ENCODE peak calls at places on chromosomes 2 and 18, in six cellular contexts. One of them, this sample, is unnamed.

GRCh38 chr2:120385355-120386127 is 39.6 kb downstream of the INHBB start:
- DNase-seq in lower leg skin: no peak
- DNase-seq in AG09309: no peak
- DNase-seq in psoas muscle: no peak
- DNase-seq in GM06990: no peak
- DNase-seq in astrocyte of the spinal cord: no peak
- DNase-seq in this sample: no peak

GRCh38 chr2:163878718-163879117 is 142.9 kb upstream of the FIGN start:
- DNase-seq in lower leg skin: no peak
- DNase-seq in AG09309: no peak
- DNase-seq in psoas muscle: peak
- DNase-seq in GM06990: no peak
- DNase-seq in astrocyte of the spinal cord: peak
- DNase-seq in this sample: peak

GRCh38 chr2:236730393-236730792 is 160.8 kb downstream of the ACKR3 start:
- DNase-seq in lower leg skin: no peak
- DNase-seq in AG09309: no peak
- DNase-seq in psoas muscle: peak
- DNase-seq in GM06990: no peak
- DNase-seq in astrocyte of the spinal cord: no peak
- DNase-seq in this sample: no peak

GRCh38 chr2:234951386-234952269 is at the start of gene SH3BP4:
- DNase-seq in lower leg skin: peak
- DNase-seq in AG09309: no peak
- DNase-seq in psoas muscle: peak
- DNase-seq in GM06990: no peak
- DNase-seq in astrocyte of the spinal cord: peak
- DNase-seq in this sample: peak

GRCh38 chr2:46187112-46187618 is 110.0 kb upstream of the EPAS1 start:
- DNase-seq in lower leg skin: no peak
- DNase-seq in AG09309: peak
- DNase-seq in psoas muscle: no peak
- DNase-seq in GM06990: peak
- DNase-seq in astrocyte of the spinal cord: peak
- DNase-seq in this sample: peak

GRCh38 chr18:58502628-58503027 is 126.3 kb downstream of the ALPK2 start:
- DNase-seq in lower leg skin: no peak
- DNase-seq in AG09309: no peak
- DNase-seq in psoas muscle: no peak
- DNase-seq in GM06990: no peak
- DNase-seq in astrocyte of the spinal cord: no peak
- DNase-seq in this sample: no peak

GRCh38 chr18:76265375-76266225 is 229.4 kb downstream of the ZNF516 start:
- DNase-seq in lower leg skin: peak
- DNase-seq in AG09309: peak
- DNase-seq in psoas muscle: peak
- DNase-seq in GM06990: no peak
- DNase-seq in astrocyte of the spinal cord: peak
- DNase-seq in this sample: no peak

GRCh38 chr2:236449167-236449586 is 120.4 kb upstream of the ACKR3 start:
- DNase-seq in lower leg skin: no peak
- DNase-seq in AG09309: no peak
- DNase-seq in psoas muscle: no peak
- DNase-seq in GM06990: no peak
- DNase-seq in astrocyte of the spinal cord: no peak
- DNase-seq in this sample: no peak

GRCh38 chr2:10009271-10009810 is 34.0 kb upstream of the KLF11 start:
- DNase-seq in lower leg skin: no peak
- DNase-seq in AG09309: no peak
- DNase-seq in psoas muscle: no peak
- DNase-seq in GM06990: no peak
- DNase-seq in astrocyte of the spinal cord: no peak
- DNase-seq in this sample: no peak

GRCh38 chr2:239590995-239591915 is 190.4 kb upstream of the HDAC4 start:
- DNase-seq in lower leg skin: no peak
- DNase-seq in AG09309: no peak
- DNase-seq in psoas muscle: no peak
- DNase-seq in GM06990: no peak
- DNase-seq in astrocyte of the spinal cord: no peak
- DNase-seq in this sample: no peak

GRCh38 chr2:25041307-25041927 is 459 bp upstream of the EFR3B start:
- DNase-seq in lower leg skin: peak
- DNase-seq in AG09309: no peak
- DNase-seq in psoas muscle: peak
- DNase-seq in GM06990: no peak
- DNase-seq in astrocyte of the spinal cord: peak
- DNase-seq in this sample: peak

GRCh38 chr2:207772081-207772843 is 2.6 kb upstream of the FZD5 start:
- DNase-seq in lower leg skin: no peak
- DNase-seq in AG09309: no peak
- DNase-seq in psoas muscle: no peak
- DNase-seq in GM06990: no peak
- DNase-seq in astrocyte of the spinal cord: no peak
- DNase-seq in this sample: peak

GRCh38 chr2:239193925-239194687 is 206.7 kb downstream of the HDAC4 start:
- DNase-seq in lower leg skin: no peak
- DNase-seq in AG09309: no peak
- DNase-seq in psoas muscle: no peak
- DNase-seq in GM06990: no peak
- DNase-seq in astrocyte of the spinal cord: no peak
- DNase-seq in this sample: no peak

GRCh38 chr2:173354601-173355131 is at the start of gene CDCA7:
- DNase-seq in lower leg skin: peak
- DNase-seq in AG09309: no peak
- DNase-seq in psoas muscle: peak
- DNase-seq in GM06990: peak
- DNase-seq in astrocyte of the spinal cord: peak
- DNase-seq in this sample: peak

GRCh38 chr2:101516833-101517690 is 42.1 kb upstream of the RFX8 start:
- DNase-seq in lower leg skin: no peak
- DNase-seq in AG09309: peak
- DNase-seq in psoas muscle: no peak
- DNase-seq in GM06990: no peak
- DNase-seq in astrocyte of the spinal cord: peak
- DNase-seq in this sample: peak

GRCh38 chr2:230990899-230991150 is 5.1 kb upstream of the SPATA3 start:
- DNase-seq in lower leg skin: no peak
- DNase-seq in AG09309: no peak
- DNase-seq in psoas muscle: no peak
- DNase-seq in GM06990: no peak
- DNase-seq in astrocyte of the spinal cord: no peak
- DNase-seq in this sample: no peak

GRCh38 chr18:48547456-48548403 is 8.9 kb downstream of the CTIF start:
- DNase-seq in lower leg skin: peak
- DNase-seq in AG09309: peak
- DNase-seq in psoas muscle: peak
- DNase-seq in GM06990: no peak
- DNase-seq in astrocyte of the spinal cord: peak
- DNase-seq in this sample: peak

GRCh38 chr2:237732790-237733349 is 65.7 kb upstream of the RBM44 start:
- DNase-seq in lower leg skin: no peak
- DNase-seq in AG09309: no peak
- DNase-seq in psoas muscle: peak
- DNase-seq in GM06990: no peak
- DNase-seq in astrocyte of the spinal cord: no peak
- DNase-seq in this sample: no peak

GRCh38 chr2:206361407-206362045 is 81.8 kb upstream of the ADAM23 start:
- DNase-seq in lower leg skin: no peak
- DNase-seq in AG09309: no peak
- DNase-seq in psoas muscle: no peak
- DNase-seq in GM06990: peak
- DNase-seq in astrocyte of the spinal cord: no peak
- DNase-seq in this sample: no peak

GRCh38 chr2:208867374-208867773 is 460.8 kb downstream of the PTH2R start:
- DNase-seq in lower leg skin: no peak
- DNase-seq in AG09309: no peak
- DNase-seq in psoas muscle: no peak
- DNase-seq in GM06990: no peak
- DNase-seq in astrocyte of the spinal cord: no peak
- DNase-seq in this sample: no peak

GRCh38 chr2:240881913-240882312 is 13.3 kb downstream of the AGXT start:
- DNase-seq in lower leg skin: no peak
- DNase-seq in AG09309: no peak
- DNase-seq in psoas muscle: no peak
- DNase-seq in GM06990: no peak
- DNase-seq in astrocyte of the spinal cord: no peak
- DNase-seq in this sample: no peak

GRCh38 chr2:142347751-142348150 is 216.9 kb upstream of the LRP1B start:
- DNase-seq in lower leg skin: no peak
- DNase-seq in AG09309: no peak
- DNase-seq in psoas muscle: no peak
- DNase-seq in GM06990: no peak
- DNase-seq in astrocyte of the spinal cord: no peak
- DNase-seq in this sample: no peak

GRCh38 chr18:9117980-9118841 is 15.7 kb downstream of the NDUFV2 start:
- DNase-seq in lower leg skin: no peak
- DNase-seq in AG09309: no peak
- DNase-seq in psoas muscle: no peak
- DNase-seq in GM06990: no peak
- DNase-seq in astrocyte of the spinal cord: no peak
- DNase-seq in this sample: peak

DNA sequence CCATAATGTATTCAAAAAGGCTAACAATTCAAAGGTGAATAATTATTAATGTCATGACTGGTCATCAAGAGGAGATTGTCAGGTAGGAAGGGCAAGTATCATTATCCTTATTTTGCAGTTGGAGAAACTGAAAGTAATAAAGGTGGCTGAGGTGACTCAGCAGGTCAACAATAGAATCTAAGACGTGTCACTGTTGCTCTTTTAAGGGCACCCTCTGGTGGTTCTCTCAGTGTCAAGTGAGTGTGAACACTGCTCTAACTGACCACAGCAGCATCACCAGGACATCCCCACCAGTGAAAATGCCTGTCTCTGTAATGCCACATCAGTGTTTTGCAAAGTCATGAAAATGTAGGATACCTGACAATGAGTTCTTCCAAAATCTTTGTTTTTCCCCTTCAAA is 69.7 kb downstream of the DCC start:
- DNase-seq in lower leg skin: no peak
- DNase-seq in AG09309: no peak
- DNase-seq in psoas muscle: no peak
- DNase-seq in GM06990: peak
- DNase-seq in astrocyte of the spinal cord: no peak
- DNase-seq in this sample: no peak
- TF ChIP-seq CTCF in lower leg skin: no peak
- TF ChIP-seq CTCF in AG09309: no peak
- TF ChIP-seq CTCF in psoas muscle: no peak
- TF ChIP-seq CTCF in GM06990: peak
- TF ChIP-seq CTCF in astrocyte of the spinal cord: no peak
- TF ChIP-seq CTCF in this sample: no peak

DNA sequence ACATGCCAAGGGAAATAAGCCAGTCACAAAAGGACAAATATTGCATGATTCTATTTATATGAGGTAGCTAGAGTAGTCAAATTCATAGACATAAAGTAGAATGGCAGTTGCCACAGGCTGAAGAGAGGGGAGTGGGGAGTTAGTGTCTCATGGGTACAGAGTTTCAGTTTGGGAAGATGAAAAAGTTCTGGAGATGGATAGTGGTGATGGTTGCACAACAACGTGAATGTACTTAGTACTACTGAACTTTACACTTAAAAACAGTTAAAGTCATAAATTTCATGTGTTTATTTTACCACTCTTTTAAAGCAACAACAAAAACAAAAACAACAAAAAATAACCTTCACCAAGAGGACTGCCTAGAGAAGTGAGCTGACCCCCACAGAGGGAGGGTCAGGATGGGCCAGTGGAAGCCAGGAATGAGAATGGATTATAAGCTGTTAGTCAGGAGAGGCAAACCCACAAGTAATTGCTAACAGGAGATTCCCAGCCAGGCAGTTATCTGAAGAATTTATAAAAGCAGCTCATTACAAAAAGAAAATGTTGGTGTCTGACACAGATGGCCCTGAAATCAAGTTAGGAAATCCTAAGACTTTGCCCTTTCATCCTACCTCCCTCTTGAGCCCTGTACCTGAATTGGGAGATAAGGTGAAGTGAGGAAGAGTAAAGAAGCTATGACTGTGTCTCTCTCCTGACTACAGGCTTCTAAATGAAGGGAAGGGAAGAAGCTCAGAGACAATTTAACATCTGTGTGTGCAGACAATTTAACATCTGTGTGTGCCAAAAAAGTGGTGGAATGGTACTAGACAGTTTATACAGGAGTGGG is 263.4 kb downstream of the PDE11A start:
- DNase-seq in lower leg skin: no peak
- DNase-seq in AG09309: no peak
- DNase-seq in psoas muscle: no peak
- DNase-seq in GM06990: no peak
- DNase-seq in astrocyte of the spinal cord: peak
- DNase-seq in this sample: no peak
- H3K4me3 ChIP-seq in lower leg skin: no peak
- H3K4me3 ChIP-seq in AG09309: no peak
- H3K4me3 ChIP-seq in psoas muscle: no peak
- H3K4me3 ChIP-seq in GM06990: no peak
- H3K4me3 ChIP-seq in astrocyte of the spinal cord: no peak
- H3K4me3 ChIP-seq in this sample: no peak

DNA sequence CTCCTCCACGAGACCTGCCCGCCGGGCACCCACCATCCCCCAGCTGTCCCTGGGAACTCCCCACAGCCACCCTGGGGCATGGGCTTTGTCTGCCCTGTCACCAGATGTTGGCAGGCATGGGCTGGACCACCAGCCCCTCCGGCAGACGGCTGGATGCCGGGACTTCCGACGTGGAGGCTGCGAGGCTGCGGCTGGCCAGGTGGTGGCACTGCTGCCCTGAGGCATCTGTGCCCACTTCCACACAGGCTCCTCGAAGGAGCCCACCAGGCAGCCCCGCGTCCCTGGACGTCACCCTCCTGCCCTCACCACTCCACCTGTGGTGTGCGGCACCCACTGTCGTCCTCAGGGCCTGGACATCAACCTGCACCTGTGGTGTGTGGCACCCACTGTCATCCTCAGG is 319.9 kb upstream of the SALL3 start:
- DNase-seq in lower leg skin: no peak
- DNase-seq in AG09309: no peak
- DNase-seq in psoas muscle: no peak
- DNase-seq in GM06990: no peak
- DNase-seq in astrocyte of the spinal cord: no peak
- DNase-seq in this sample: no peak
- TF ChIP-seq CTCF in lower leg skin: no peak
- TF ChIP-seq CTCF in AG09309: no peak
- TF ChIP-seq CTCF in psoas muscle: no peak
- TF ChIP-seq CTCF in GM06990: no peak
- TF ChIP-seq CTCF in astrocyte of the spinal cord: no peak
- TF ChIP-seq CTCF in this sample: no peak

DNA sequence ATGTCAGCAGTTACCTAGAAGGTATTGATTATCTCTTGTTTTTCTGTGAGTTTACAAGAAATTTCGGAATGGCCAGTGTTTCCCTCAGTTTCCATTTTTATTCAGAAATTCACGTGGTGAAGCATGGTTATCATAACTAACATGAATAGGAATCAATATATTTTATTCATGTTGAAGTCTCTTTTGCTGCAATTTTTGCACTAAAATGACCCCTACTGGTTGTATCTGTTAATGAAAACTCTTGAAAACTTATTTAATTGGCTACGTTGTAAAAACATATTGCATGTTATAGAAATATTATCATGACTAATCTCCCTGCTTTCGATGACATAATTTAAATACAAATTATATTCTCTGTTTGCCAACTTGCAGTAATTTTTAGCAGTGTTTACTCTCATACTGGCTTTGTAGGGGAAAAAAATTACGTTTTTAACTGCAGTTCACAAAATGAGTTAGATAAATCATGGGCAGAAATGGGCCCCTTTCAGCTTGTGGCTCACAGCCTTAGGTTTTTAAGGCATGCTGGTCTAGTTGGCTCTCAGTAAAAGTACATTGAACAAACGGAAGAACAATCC is 3.5 kb downstream of the CRIM1 start:
- DNase-seq in lower leg skin: no peak
- DNase-seq in AG09309: no peak
- DNase-seq in psoas muscle: no peak
- DNase-seq in GM06990: no peak
- DNase-seq in astrocyte of the spinal cord: no peak
- DNase-seq in this sample: peak
- H3K4me3 ChIP-seq in lower leg skin: no peak
- H3K4me3 ChIP-seq in AG09309: peak
- H3K4me3 ChIP-seq in psoas muscle: peak
- H3K4me3 ChIP-seq in GM06990: no peak
- H3K4me3 ChIP-seq in astrocyte of the spinal cord: peak
- H3K4me3 ChIP-seq in this sample: peak

This sample was measured in cardiac fibroblast.